ENCODE peak calls at places on chromosomes 2 and 18, in five cellular contexts. G, R, C, M and S are unnamed samples.

GRCh38 chr2:16221461-16222010 is 281.2 kb downstream of the MYCN start:
- DNase-seq in R (no peak), M (no peak), C (no peak), G (no peak), S (no peak)

GRCh38 chr18:67705748-67706147 is 189.2 kb upstream of the DSEL start:
- DNase-seq in R (peak; percentile 49), C (no peak), G (no peak), M (no peak), S (peak; percentile 45)

GRCh38 chr2:60438136-60438535 is 115.3 kb downstream of the BCL11A start:
- DNase-seq in M (no peak), R (no peak), G (no peak), C (no peak), S (no peak)

GRCh38 chr2:239916205-239917127 is 108.7 kb downstream of the NDUFA10 start:
- DNase-seq in G (no peak), R (no peak), C (no peak), M (no peak), S (peak; percentile 26)

GRCh38 chr2:98729652-98730051 is 1.3 kb downstream of the MGAT4A start:
- DNase-seq in C (no peak), M (no peak), G (no peak), R (no peak), S (no peak)

GRCh38 chr2:212908031-212908430 is 243.4 kb downstream of the IKZF2 start:
- DNase-seq in G (no peak), C (no peak), M (no peak), R (no peak), S (no peak)

GRCh38 chr2:23377772-23378171 is 7.2 kb upstream of the KLHL29 start:
- DNase-seq in R (no peak), C (no peak), M (no peak), G (no peak), S (no peak)

GRCh38 chr18:36579311-36579710 is 249.5 kb downstream of the TPGS2 start:
- DNase-seq in M (no peak), G (no peak), C (no peak), R (no peak), S (no peak)

GRCh38 chr2:60163691-60164090 is 389.8 kb downstream of the BCL11A start:
- DNase-seq in G (no peak), M (no peak), R (no peak), C (no peak), S (no peak)

GRCh38 chr2:62706721-62707516 is 1.4 kb downstream of the EHBP1 start:
- DNase-seq in M (no peak), G (no peak), R (peak; percentile 9), C (no peak), S (no peak)

GRCh38 chr2:233477548-233478433 is 88.8 kb downstream of the USP40 start:
- DNase-seq in R (no peak), M (no peak), C (no peak), G (peak; percentile 25), S (no peak)

GRCh38 chr18:28065031-28065792 is 111.7 kb downstream of the CDH2 start:
- DNase-seq in M (no peak), R (peak; percentile 25), G (no peak), C (peak; percentile 14), S (no peak)

GRCh38 chr2:48508461-48509124 is 21.4 kb upstream of the STON1 start:
- DNase-seq in C (peak; percentile 87), R (peak; percentile 66), G (no peak), M (no peak), S (peak; percentile 80)

GRCh38 chr2:189336276-189336975 is 104.8 kb upstream of the WDR75 start:
- DNase-seq in C (no peak), R (no peak), M (no peak), G (no peak), S (no peak)

GRCh38 chr2:236969075-236969474 is 116.6 kb upstream of the COPS8 start:
- DNase-seq in C (no peak), G (no peak), R (no peak), M (no peak), S (peak; percentile 24)

GRCh38 chr2:143717053-143717452 is 587.8 kb downstream of the ARHGAP15 start:
- DNase-seq in G (no peak), M (no peak), R (no peak), C (no peak), S (no peak)

GRCh38 chr18:32770181-32770650 is 2.6 kb downstream of the KLHL14 start:
- DNase-seq in R (peak; percentile 46), C (no peak), M (no peak), G (no peak), S (no peak)

GRCh38 chr18:32770651-32771168 is 2.1 kb downstream of the KLHL14 start:
- DNase-seq in C (no peak), G (no peak), R (peak; percentile 39), M (no peak), S (peak; percentile 70)

GRCh38 chr18:32771169-32771751 is 1.6 kb downstream of the KLHL14 start:
- DNase-seq in G (no peak), M (no peak), C (no peak), R (peak; percentile 65), S (peak; percentile 81)

GRCh38 chr18:32768646-32769206 is 4.1 kb downstream of the KLHL14 start:
- DNase-seq in R (no peak), G (no peak), C (no peak), M (no peak), S (no peak)

GRCh38 chr18:32769242-32770180 is 3.3 kb downstream of the KLHL14 start:
- DNase-seq in C (no peak), G (no peak), M (no peak), R (peak; percentile 67), S (peak; percentile 83)
- H3K27ac ChIP-seq in C (no peak overlapping the region), G (no peak overlapping the region), M (no peak overlapping the region), R (no peak overlapping the region), S (no peak overlapping the region)

GRCh38 chr2:136107238-136108033 is 10.5 kb downstream of the CXCR4 start:
- DNase-seq in G (no peak), M (no peak), R (no peak), C (no peak), S (no peak)

GRCh38 chr2:136110528-136110927 is 7.4 kb downstream of the CXCR4 start:
- DNase-seq in M (no peak), G (no peak), C (no peak), R (no peak), S (no peak)

GRCh38 chr2:136108461-136108860 is 9.5 kb downstream of the CXCR4 start:
- DNase-seq in C (no peak), R (no peak), G (no peak), M (no peak), S (no peak)

GRCh38 chr2:136104977-136105376 is 13.0 kb downstream of the CXCR4 start:
- DNase-seq in M (no peak), C (no peak), R (no peak), G (no peak), S (no peak)

GRCh38 chr2:136106505-136106904 is 11.4 kb downstream of the CXCR4 start:
- DNase-seq in M (no peak), C (no peak), G (no peak), R (no peak), S (no peak)
- H3K27ac ChIP-seq in M (no peak overlapping the region), C (no peak overlapping the region), G (no peak overlapping the region), R (no peak overlapping the region), S (no peak overlapping the region)

DNA sequence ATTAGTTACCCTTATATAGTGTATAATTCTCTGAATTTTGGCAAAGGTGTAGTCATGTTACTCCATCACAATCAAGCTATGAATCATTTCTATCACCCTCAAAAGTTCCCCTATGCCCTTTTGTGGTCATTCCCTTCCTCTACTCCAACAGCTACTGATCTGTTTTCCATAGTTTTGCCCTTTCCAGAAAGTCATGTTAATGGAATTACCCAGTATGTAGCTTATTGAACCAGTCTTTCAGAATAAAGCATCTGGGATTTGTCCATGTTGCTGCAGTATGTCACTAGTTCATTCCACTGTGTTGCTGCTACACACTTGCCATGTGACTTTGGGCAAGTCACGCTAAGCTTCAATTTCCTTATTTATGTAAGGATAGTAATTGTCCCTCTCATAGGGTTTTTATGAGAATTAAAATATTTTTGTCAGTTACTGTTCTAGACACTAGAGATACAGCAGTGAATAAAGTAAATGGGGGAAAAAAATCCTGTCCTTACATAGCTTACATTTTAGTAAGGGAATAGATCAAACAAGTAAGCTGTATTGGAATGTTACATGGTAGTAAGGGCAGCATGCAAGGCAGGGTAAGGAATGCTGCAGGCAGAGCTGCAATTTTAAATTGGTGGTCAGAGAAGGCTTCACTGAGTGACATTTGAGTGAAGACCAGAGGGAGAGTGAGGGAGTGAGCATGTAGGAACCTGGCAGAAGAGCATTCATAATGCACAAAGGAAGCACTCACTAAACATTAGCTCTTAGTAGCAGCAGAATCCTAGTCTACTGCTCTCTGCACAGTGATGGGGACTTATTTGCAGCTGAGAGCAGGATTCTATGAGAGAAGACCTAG is 80.3 kb upstream of the TSPYL6 start:
- DNase-seq in M (no peak), C (no peak), R (no peak), G (no peak), S (no peak)
- H3K27ac ChIP-seq in M (no peak overlapping the region), C (no peak overlapping the region), R (no peak overlapping the region), G (no peak overlapping the region), S (no peak overlapping the region)

GRCh38 chr18:5238371-5238758 is 41.3 kb upstream of the AKAIN1 start:
- DNase-seq in C (no peak), G (peak; percentile 30), R (peak; percentile 60), M (no peak), S (peak; percentile 76)
- H3K27ac ChIP-seq in C (peak overlapping the region; percentile 73), G (peak overlapping the region; percentile 99), R (no peak overlapping the region), M (peak overlapping the region; percentile 98), S (peak overlapping the region; percentile 96)

GRCh38 chr18:13494879-13495465 is 231.4 kb downstream of the FAM210A start:
- DNase-seq in C (peak; percentile 68), R (no peak), M (no peak), G (no peak), S (no peak)
- H3K27ac ChIP-seq in C (no peak overlapping the region), R (no peak overlapping the region), M (peak overlapping the region; percentile 71), G (no peak overlapping the region), S (no peak overlapping the region)